ENCODE peak calls at places on chromosomes 3 and 15, in six cellular contexts. T, Q, V, J, W and A are unnamed samples. For H3K27me3, the result is how much of the 10 kb centered on the place peaks cover.

GRCh38 chr3:24545917-24546316 is 51.3 kb upstream of the THRB start:
- DNase-seq in T (no peak), Q (peak), V (no peak), J (no peak), W (no peak), A (no peak)

GRCh38 chr3:1843111-1843510 is 255.6 kb upstream of the CNTN4 start:
- DNase-seq in T (no peak), Q (no peak), V (no peak), J (no peak), W (no peak), A (no peak)

GRCh38 chr3:71369733-71370391 is 213.7 kb downstream of the FOXP1 start:
- DNase-seq in T (no peak), Q (no peak), V (peak), J (no peak), W (no peak), A (no peak)

GRCh38 chr15:41919201-41919820 is 25.5 kb upstream of the SPTBN5 start:
- DNase-seq in T (no peak), Q (no peak), V (no peak), J (no peak), W (no peak), A (no peak)

GRCh38 chr3:101940521-101940992 is 91.2 kb downstream of the NFKBIZ start:
- DNase-seq in T (no peak), Q (peak), V (peak), J (no peak), W (no peak), A (no peak)

GRCh38 chr3:36548712-36549111 is 168.4 kb downstream of the STAC start:
- DNase-seq in T (no peak), Q (no peak), V (no peak), J (no peak), W (no peak), A (no peak)

GRCh38 chr3:16182612-16183011 is 8.1 kb downstream of the GALNT15 start:
- DNase-seq in T (no peak), Q (no peak), V (no peak), J (no peak), W (no peak), A (no peak)

GRCh38 chr15:26691249-26691648 is 81.6 kb downstream of the GABRB3 start:
- DNase-seq in T (no peak), Q (no peak), V (no peak), J (no peak), W (no peak), A (no peak)

GRCh38 chr3:146277953-146278631 is 27.2 kb upstream of the PLSCR4 start:
- DNase-seq in T (no peak), Q (no peak), V (peak), J (no peak), W (no peak), A (no peak)

GRCh38 chr3:150925751-150926201 is 20.5 kb upstream of the MINDY4B start:
- DNase-seq in T (no peak), Q (no peak), V (peak), J (peak), W (peak), A (no peak)

GRCh38 chr15:55277116-55277564 is 12.5 kb downstream of the RAB27A start:
- DNase-seq in T (no peak), Q (no peak), V (no peak), J (no peak), W (no peak), A (no peak)

GRCh38 chr15:90482124-90483011 is 47.4 kb upstream of the CRTC3 start:
- DNase-seq in T (peak), Q (no peak), V (peak), J (peak), W (peak), A (peak)

GRCh38 chr3:183211390-183211789 is 41.7 kb upstream of the B3GNT5 start:
- DNase-seq in T (no peak), Q (peak), V (no peak), J (no peak), W (no peak), A (peak)

GRCh38 chr3:27591811-27592210 is 107.6 kb upstream of the SLC4A7 start:
- DNase-seq in T (no peak), Q (no peak), V (peak), J (no peak), W (no peak), A (no peak)

GRCh38 chr15:100628746-100629145 is 26.4 kb downstream of the ASB7 start:
- DNase-seq in T (no peak), Q (no peak), V (no peak), J (no peak), W (no peak), A (no peak)

GRCh38 chr3:126618760-126619159 is 36.2 kb downstream of the TXNRD3 start:
- DNase-seq in T (no peak), Q (no peak), V (no peak), J (no peak), W (no peak), A (no peak)

GRCh38 chr3:49792371-49793150 is 6.2 kb upstream of the IP6K1 start:
- DNase-seq in T (no peak), Q (peak), V (no peak), J (no peak), W (no peak), A (no peak)

GRCh38 chr3:122263058-122263457 is 62.0 kb upstream of the CSTA start:
- DNase-seq in T (no peak), Q (no peak), V (no peak), J (no peak), W (no peak), A (no peak)

GRCh38 chr3:39234705-39235104 is 42.3 kb upstream of the XIRP1 start:
- DNase-seq in T (no peak), Q (no peak), V (no peak), J (no peak), W (no peak), A (no peak)

GRCh38 chr3:1591327-1592028 is 498.7 kb downstream of the CNTN6 start:
- DNase-seq in T (no peak), Q (no peak), V (no peak), J (no peak), W (no peak), A (no peak)

GRCh38 chr3:131072099-131072559 is 45.5 kb downstream of the NEK11 start:
- DNase-seq in T (no peak), Q (no peak), V (peak), J (no peak), W (no peak), A (no peak)

GRCh38 chr3:110933786-110934415 is 137.7 kb upstream of the NECTIN3 start:
- DNase-seq in T (no peak), Q (no peak), V (no peak), J (no peak), W (no peak), A (no peak)

GRCh38 chr3:127002195-127003174 is 19.6 kb downstream of the PLXNA1 start:
- DNase-seq in T (peak), Q (peak), V (peak), J (peak), W (no peak), A (peak)

GRCh38 chr3:132134611-132135010 is 99.8 kb upstream of the CPNE4 start:
- DNase-seq in T (no peak), Q (no peak), V (peak), J (no peak), W (no peak), A (no peak)

GRCh38 chr3:155805204-155805801 is 775 bp downstream of the C3orf33 start:
- DNase-seq in T (no peak), Q (peak), V (no peak), J (no peak), W (peak), A (no peak)

GRCh38 chr15:70351391-70351790 is 253.7 kb upstream of the TLE3 start:
- DNase-seq in T (no peak), Q (no peak), V (no peak), J (no peak), W (no peak), A (no peak)

GRCh38 chr3:129305592-129306091 is 27.0 kb downstream of the HMCES start:
- DNase-seq in T (peak), Q (peak), V (peak), J (no peak), W (no peak), A (peak)

GRCh38 chr15:77830041-77830440 is 197.3 kb upstream of the LINGO1 start:
- DNase-seq in T (no peak), Q (no peak), V (no peak), J (no peak), W (peak), A (no peak)

GRCh38 chr15:85412956-85413854 is 32.8 kb downstream of the AKAP13 start:
- DNase-seq in T (peak), Q (peak), V (peak), J (no peak), W (peak), A (peak)

GRCh38 chr3:127804141-127804540 is 18.2 kb downstream of the MGLL start:
- DNase-seq in T (no peak), Q (no peak), V (no peak), J (no peak), W (no peak), A (no peak)

GRCh38 chr15:85473455-85473854 is 93.1 kb downstream of the AKAP13 start:
- DNase-seq in T (no peak), Q (no peak), V (no peak), J (peak), W (no peak), A (no peak)

GRCh38 chr3:4995500-4996053 is 16.3 kb downstream of the BHLHE40 start:
- DNase-seq in T (no peak), Q (peak), V (no peak), J (no peak), W (peak), A (no peak)

GRCh38 chr3:22245122-22245521 is 494.1 kb upstream of the ZNF385D start:
- DNase-seq in T (peak), Q (no peak), V (no peak), J (no peak), W (no peak), A (no peak)

GRCh38 chr3:99638244-99638948 is at the start of gene COL8A1:
- DNase-seq in T (peak), Q (peak), V (peak), J (peak), W (no peak), A (no peak)

GRCh38 chr3:35549690-35550089 is 89.6 kb upstream of the ARPP21 start:
- DNase-seq in T (no peak), Q (no peak), V (peak), J (no peak), W (no peak), A (no peak)

GRCh38 chr3:25945836-25946235 is 155.9 kb downstream of the OXSM start:
- DNase-seq in T (no peak), Q (no peak), V (no peak), J (no peak), W (no peak), A (no peak)

GRCh38 chr3:65746848-65747247 is 291.9 kb downstream of the MAGI1 start:
- DNase-seq in T (no peak), Q (no peak), V (no peak), J (no peak), W (no peak), A (no peak)

GRCh38 chr3:108818404-108818803 is 4.2 kb upstream of the TRAT1 start:
- DNase-seq in T (no peak), Q (no peak), V (peak), J (peak), W (peak), A (no peak)

GRCh38 chr3:170815340-170815739 is 54.7 kb downstream of the RPL22L1 start:
- DNase-seq in T (no peak), Q (no peak), V (no peak), J (peak), W (peak), A (no peak)

GRCh38 chr3:25747033-25747432 is 36.2 kb downstream of the NGLY1 start:
- DNase-seq in T (no peak), Q (no peak), V (no peak), J (no peak), W (no peak), A (no peak)

GRCh38 chr3:123331006-123331405 is 117.9 kb downstream of the ADCY5 start:
- DNase-seq in T (no peak), Q (peak), V (no peak), J (no peak), W (no peak), A (no peak)

GRCh38 chr3:123333401-123333800 is 115.5 kb downstream of the ADCY5 start:
- DNase-seq in T (no peak), Q (peak), V (no peak), J (no peak), W (no peak), A (no peak)

GRCh38 chr3:123332124-123332641 is 116.7 kb downstream of the ADCY5 start:
- DNase-seq in T (no peak), Q (peak), V (no peak), J (no peak), W (no peak), A (no peak)

GRCh38 chr3:123330441-123330991 is 118.4 kb downstream of the ADCY5 start:
- DNase-seq in T (no peak), Q (peak), V (no peak), J (no peak), W (no peak), A (no peak)

DNA sequence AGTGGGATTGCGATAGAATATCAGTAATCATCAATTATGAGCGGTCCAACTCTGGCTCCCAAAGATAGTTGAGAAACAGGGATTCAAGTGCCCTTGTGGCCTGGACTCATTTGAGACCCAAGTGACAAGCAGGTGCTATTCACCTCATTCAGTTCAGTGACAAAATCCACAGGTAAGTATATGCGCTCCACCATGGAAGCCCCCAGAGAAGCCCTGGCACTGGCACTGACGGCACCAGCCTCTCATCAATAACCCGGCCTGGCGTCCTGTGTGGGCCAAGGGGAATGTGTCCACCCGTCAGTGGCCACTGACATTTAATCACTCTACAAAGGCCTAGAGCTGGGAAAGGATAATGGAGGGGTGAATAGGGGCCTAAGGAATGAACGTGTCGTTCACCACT is 117.2 kb downstream of the ADCY5 start:
- DNase-seq in T (no peak), Q (peak), V (no peak), J (no peak), W (no peak), A (no peak)
- H3K27ac ChIP-seq in T (no peak), Q (peak), V (no peak), J (no peak), W (no peak), A (no peak)

GRCh38 chr15:93424131-93424530 is 335.1 kb upstream of the RGMA start:
- DNase-seq in T (no peak), Q (no peak), V (no peak), J (no peak), W (no peak), A (no peak)
- TF ChIP-seq CTCF in T (no peak), Q (no peak), V (no peak), J (no peak), W (no peak), A (no peak)

GRCh38 chr3:56469141-56469540 is 874 bp upstream of the ERC2 start:
- DNase-seq in T (no peak), Q (no peak), V (peak), J (no peak), W (no peak), A (no peak)
- H3K27me3 ChIP-seq in T (under half), Q (under half), V (under half), J (under half), W (under half), A (under half)

GRCh38 chr3:190101320-190102117 is 19.2 kb downstream of the P3H2 start:
- DNase-seq in T (no peak), Q (no peak), V (peak), J (no peak), W (no peak), A (no peak)
- H3K27ac ChIP-seq in T (peak), Q (peak), V (peak), J (no peak), W (no peak), A (peak)

GRCh38 chr15:93037341-93038063 is 51.5 kb downstream of the RGMA start:
- DNase-seq in T (peak), Q (peak), V (no peak), J (peak), W (no peak), A (no peak)
- TF ChIP-seq CTCF in T (peak), Q (no peak), V (no peak), J (peak), W (no peak), A (peak)

DNA sequence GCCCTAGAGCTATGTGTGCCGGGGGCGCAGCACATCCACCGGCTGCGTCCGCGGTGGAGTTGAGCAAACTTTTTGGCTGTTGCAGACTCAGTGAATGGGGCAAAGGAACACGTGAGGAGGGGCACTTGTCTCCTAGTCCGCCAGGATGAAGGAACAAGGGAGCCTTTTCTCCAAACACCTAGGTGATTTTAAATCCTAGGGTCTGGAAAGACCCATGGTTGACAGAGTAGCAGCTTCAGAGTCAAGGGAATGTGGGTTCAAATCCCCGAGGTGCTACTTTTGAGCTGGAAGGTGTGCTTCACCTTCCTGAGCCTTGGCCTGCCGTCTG is 648 bp downstream of the ACAN start:
- DNase-seq in T (no peak), Q (no peak), V (no peak), J (no peak), W (no peak), A (no peak)
- H3K27me3 ChIP-seq in T (under half), Q (under half), V (under half), J (under half), W (under half), A (under half)

GRCh38 chr3:87727783-87728182 is 331.0 kb downstream of the CGGBP1 start:
- DNase-seq in T (no peak), Q (no peak), V (no peak), J (no peak), W (no peak), A (no peak)
- H3K27ac ChIP-seq in T (no peak), Q (no peak), V (no peak), J (no peak), W (no peak), A (no peak)

DNA sequence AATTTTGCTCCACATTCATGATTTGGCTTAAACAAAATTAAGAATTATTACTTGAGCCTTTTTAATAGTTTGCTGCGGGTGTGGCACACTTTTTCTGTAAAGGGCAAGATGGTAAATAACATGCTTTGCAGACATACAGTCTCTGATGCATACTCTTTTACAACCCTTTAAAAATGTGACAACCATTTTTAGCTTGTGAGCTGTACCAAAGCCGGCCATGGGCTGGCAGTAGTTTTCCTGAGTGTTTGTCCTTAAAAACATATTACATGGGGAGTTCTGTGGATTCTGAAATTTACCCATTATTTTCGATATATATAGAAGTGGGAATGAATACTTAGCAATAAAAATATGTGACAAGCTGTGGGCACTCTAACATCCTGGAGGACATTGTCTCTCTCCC is 163.4 kb downstream of the FNDC3B start:
- DNase-seq in T (no peak), Q (no peak), V (no peak), J (no peak), W (no peak), A (no peak)
- TF ChIP-seq CTCF in T (no peak), Q (no peak), V (no peak), J (no peak), W (no peak), A (no peak)